ENCODE peak calls at places on chromosomes 13 and 19, in six cellular contexts. H is AG10803; X is M059J; B is activated naive CD8-positive, alpha-beta T cell treated with anti-CD3 and anti-CD28 coated beads for 36 hours; F is Calu3; G is kidney epithelial cell. P is an unnamed sample.

GRCh38 chr19:19304186-19304975 is 15.9 kb downstream of the SUGP1 start:
- DNase-seq in H (no peak), X (no peak), B (no peak), F (no peak), G (no peak), P (no peak)

GRCh38 chr13:76223565-76223964 is 587.4 kb downstream of the LMO7 start:
- DNase-seq in H (no peak), X (no peak), B (no peak), F (no peak), G (no peak), P (no peak)

GRCh38 chr13:97445504-97446187 is 11.7 kb downstream of the RAP2A start:
- DNase-seq in H (no peak), X (no peak), B (no peak), F (no peak), G (no peak), P (no peak)

GRCh38 chr19:13441810-13442512 is 64.3 kb downstream of the CACNA1A start:
- DNase-seq in H (peak; percentile 42), X (peak; percentile 38), B (peak; percentile 7), F (peak; percentile 46), G (no peak), P (peak; percentile 62)

GRCh38 chr13:38804536-38804935 is 117.7 kb downstream of the FREM2 start:
- DNase-seq in H (no peak), X (peak; percentile 14), B (no peak), F (peak; percentile 3), G (peak; percentile 41), P (no peak)

GRCh38 chr19:8373867-8374813 is 10.2 kb downstream of the ANGPTL4 start:
- DNase-seq in H (no peak), X (no peak), B (no peak), F (no peak), G (no peak), P (no peak)

GRCh38 chr19:41351339-41352245 is 2.1 kb downstream of the TGFB1 start:
- DNase-seq in H (peak; percentile 42), X (peak; percentile 55), B (peak; percentile 87), F (peak; percentile 75), G (no peak), P (peak; percentile 56)

GRCh38 chr19:4449022-4449825 is 8.4 kb downstream of the UBXN6 start:
- DNase-seq in H (no peak), X (no peak), B (no peak), F (no peak), G (no peak), P (no peak)

GRCh38 chr13:67776171-67776570 is 546.0 kb upstream of the PCDH9 start:
- DNase-seq in H (no peak), X (no peak), B (no peak), F (no peak), G (no peak), P (no peak)

GRCh38 chr13:113586661-113587479 is 2.3 kb downstream of the TFDP1 start:
- DNase-seq in H (no peak), X (no peak), B (peak; percentile 18), F (no peak), G (no peak), P (no peak)

GRCh38 chr19:16168465-16169081 is 4.8 kb downstream of the CIB3 start:
- DNase-seq in H (no peak), X (peak; percentile 61), B (no peak), F (no peak), G (no peak), P (no peak)

GRCh38 chr13:21501709-21502108 is 42.6 kb upstream of the ZDHHC20 start:
- DNase-seq in H (no peak), X (no peak), B (no peak), F (no peak), G (no peak), P (no peak)

GRCh38 chr19:15159251-15159650 is 41.5 kb downstream of the NOTCH3 start:
- DNase-seq in H (peak; percentile 17), X (no peak), B (no peak), F (no peak), G (no peak), P (peak; percentile 35)

GRCh38 chr13:34416833-34417425 is 525.1 kb upstream of the NBEA start:
- DNase-seq in H (peak; percentile 87), X (peak; percentile 72), B (no peak), F (no peak), G (no peak), P (no peak)

GRCh38 chr13:102606537-102607309 is 9.9 kb downstream of the TPP2 start:
- DNase-seq in H (no peak), X (no peak), B (no peak), F (no peak), G (no peak), P (no peak)

GRCh38 chr19:32201211-32201610 is 144.2 kb upstream of the ZNF507 start:
- DNase-seq in H (no peak), X (no peak), B (no peak), F (no peak), G (no peak), P (no peak)

GRCh38 chr13:109840201-109840892 is 54.0 kb upstream of the IRS2 start:
- DNase-seq in H (peak; percentile 88), X (peak; percentile 88), B (peak; percentile 3), F (no peak), G (peak; percentile 57), P (peak; percentile 94)

GRCh38 chr19:16117594-16118033 is 5.9 kb downstream of the RAB8A start:
- DNase-seq in H (no peak), X (no peak), B (no peak), F (no peak), G (no peak), P (no peak)